ENCODE peak calls at places on chromosomes 3 and 15, in six cellular contexts. Z is adrenal gland, N is sigmoid colon, S is MM.1S, L is mesenchymal stem cell, O is Panc1. G is an unnamed sample. For H3K4me1, the result is how much of the 10 kb centered on the place peaks cover.

GRCh38 chr15:68151277-68151676 is 53.9 kb downstream of the CALML4 start:
- DNase-seq in S (no peak), Z (no peak), N (no peak), L (peak), O (no peak), G (no peak)

GRCh38 chr15:36156855-36157521 is 422.4 kb upstream of the CDIN1 start:
- DNase-seq in N (peak), Z (no peak), S (no peak), O (no peak), L (peak), G (no peak)

GRCh38 chr15:74835312-74835823 is 7.6 kb downstream of the ULK3 start:
- DNase-seq in L (peak), O (no peak), N (no peak), S (peak), Z (peak), G (peak)

GRCh38 chr3:185822221-185822956 is 2.5 kb downstream of the IGF2BP2 start:
- DNase-seq in Z (no peak), L (peak), S (no peak), O (no peak), N (no peak), G (peak)

GRCh38 chr15:77634266-77634962 is 1.7 kb upstream of the LINGO1 start:
- DNase-seq in O (peak), Z (peak), N (peak), S (peak), L (peak), G (no peak)

GRCh38 chr3:146851665-146852064 is 246.5 kb upstream of the PLSCR5 start:
- DNase-seq in Z (no peak), S (no peak), L (no peak), N (no peak), O (no peak), G (no peak)

GRCh38 chr3:30355622-30356021 is 250.8 kb upstream of the TGFBR2 start:
- DNase-seq in O (no peak), Z (no peak), S (no peak), L (no peak), N (no peak), G (no peak)

GRCh38 chr3:149198611-149199010 is 23.0 kb downstream of the CP start:
- DNase-seq in Z (no peak), S (no peak), L (no peak), O (no peak), N (no peak), G (no peak)

GRCh38 chr3:45870099-45870498 is 16.2 kb upstream of the CCR9 start:
- DNase-seq in Z (no peak), O (no peak), N (no peak), S (peak), L (no peak), G (no peak)

GRCh38 chr15:74327756-74328155 is 39.7 kb downstream of the CYP11A1 start:
- DNase-seq in O (no peak), N (no peak), L (no peak), S (no peak), Z (no peak), G (no peak)

GRCh38 chr3:42728056-42728455 is 25.5 kb upstream of the HHATL start:
- DNase-seq in N (peak), Z (no peak), S (no peak), O (no peak), L (no peak), G (peak)

GRCh38 chr15:73075151-73075859 is 23.0 kb downstream of the NEO1 start:
- DNase-seq in S (no peak), L (no peak), O (no peak), N (no peak), Z (no peak), G (peak)

GRCh38 chr15:41735033-41735432 is 39.3 kb upstream of the MAPKBP1 start:
- DNase-seq in N (no peak), O (no peak), L (no peak), S (no peak), Z (no peak), G (no peak)

GRCh38 chr15:41732487-41732886 is 41.8 kb upstream of the MAPKBP1 start:
- DNase-seq in S (no peak), Z (no peak), L (no peak), N (no peak), O (no peak), G (no peak)

GRCh38 chr15:41730543-41730942 is 43.7 kb upstream of the MAPKBP1 start:
- DNase-seq in S (no peak), L (no peak), N (no peak), O (no peak), Z (no peak), G (no peak)

GRCh38 chr15:41734079-41734478 is 40.2 kb upstream of the MAPKBP1 start:
- DNase-seq in O (no peak), L (no peak), Z (peak), S (no peak), N (no peak), G (peak)
- H3K4me1 ChIP-seq in O (under half), L (under half), Z (under half), S (under half), N (under half), G (under half)

DNA sequence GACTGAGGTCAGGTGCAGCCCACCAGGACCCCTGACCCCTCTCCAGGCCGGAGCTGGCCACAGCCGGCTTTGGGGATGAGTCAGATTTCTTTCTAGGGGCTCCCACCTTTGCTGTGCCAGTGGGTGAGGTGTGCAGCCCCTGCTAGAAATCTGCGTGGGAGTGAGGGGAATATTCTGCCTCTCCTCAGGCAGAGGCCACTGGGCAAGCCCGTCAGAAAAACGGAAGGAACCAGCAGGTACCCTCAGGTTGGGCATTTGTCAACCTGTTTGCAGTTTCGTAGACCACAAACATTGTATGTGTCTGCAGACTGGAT is 1.8 kb downstream of the CTDSPL start:
- DNase-seq in S (no peak), O (no peak), L (no peak), N (no peak), Z (no peak), G (no peak)
- H3K4me3 ChIP-seq in S (no peak), O (peak), L (no peak), N (peak), Z (no peak), G (no peak)

DNA sequence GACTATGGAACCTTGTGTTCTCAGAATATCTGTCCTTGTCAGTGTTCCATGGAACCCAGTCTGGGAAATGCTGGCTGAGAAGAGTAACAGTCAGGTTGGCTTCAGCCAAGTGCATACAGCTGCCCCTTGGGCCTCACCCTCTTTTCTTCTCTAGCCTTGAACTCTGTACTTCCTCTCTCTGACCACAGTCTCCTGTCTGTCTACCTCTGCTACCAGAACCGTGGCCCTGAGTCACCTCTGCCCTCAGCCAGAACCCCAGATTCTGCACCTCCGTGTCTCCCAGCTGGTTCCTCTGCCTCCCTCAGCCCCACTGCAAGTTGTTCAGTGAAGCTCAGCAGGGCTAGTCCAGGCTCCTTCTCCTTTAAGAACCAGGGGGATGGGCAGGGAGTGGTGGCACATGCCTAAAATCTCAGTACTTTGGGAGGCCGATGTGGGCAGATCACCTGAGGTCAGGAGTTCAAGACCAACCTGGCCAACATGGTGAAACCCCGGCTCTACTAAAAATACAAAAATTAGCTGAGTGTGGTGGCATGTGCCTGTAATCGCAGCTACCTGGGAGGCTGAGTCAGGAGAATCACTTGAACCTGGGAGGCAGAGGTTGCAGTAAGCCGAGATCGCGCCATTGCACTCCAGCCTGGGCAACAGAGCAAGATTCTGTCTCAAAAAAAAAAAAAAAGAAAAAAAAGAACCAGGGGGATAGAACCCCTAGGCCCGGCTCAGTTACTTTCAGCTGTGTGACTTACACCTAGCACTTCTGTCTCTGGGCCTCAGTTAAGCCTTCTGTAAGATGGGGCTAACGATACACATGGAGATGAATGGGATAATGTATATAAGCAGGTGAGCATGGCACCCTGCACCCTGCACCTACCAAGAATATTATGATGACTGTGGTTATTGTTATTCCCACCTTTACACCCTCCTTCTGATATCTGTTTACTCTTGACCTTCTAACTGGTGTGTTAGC is 24.3 kb upstream of the TATDN2 start:
- DNase-seq in N (no peak), L (no peak), O (no peak), Z (no peak), S (peak), G (no peak)
- H3K4me1 ChIP-seq in N (under half), L (under half), O (under half), Z (under half), S (under half), G (under half)

GRCh38 chr3:32820971-32821685 is 3.3 kb downstream of the TRIM71 start:
- DNase-seq in S (no peak), N (no peak), L (no peak), O (no peak), Z (no peak), G (no peak)

GRCh38 chr3:32820430-32820829 is 2.6 kb downstream of the TRIM71 start:
- DNase-seq in S (no peak), L (no peak), N (no peak), Z (no peak), O (no peak), G (no peak)

GRCh38 chr3:32819581-32820348 is 2.0 kb downstream of the TRIM71 start:
- DNase-seq in L (no peak), S (no peak), Z (no peak), O (no peak), N (no peak), G (no peak)

GRCh38 chr3:32822609-32823498 is 5.1 kb downstream of the TRIM71 start:
- DNase-seq in O (no peak), L (no peak), Z (no peak), S (no peak), N (no peak), G (no peak)

DNA sequence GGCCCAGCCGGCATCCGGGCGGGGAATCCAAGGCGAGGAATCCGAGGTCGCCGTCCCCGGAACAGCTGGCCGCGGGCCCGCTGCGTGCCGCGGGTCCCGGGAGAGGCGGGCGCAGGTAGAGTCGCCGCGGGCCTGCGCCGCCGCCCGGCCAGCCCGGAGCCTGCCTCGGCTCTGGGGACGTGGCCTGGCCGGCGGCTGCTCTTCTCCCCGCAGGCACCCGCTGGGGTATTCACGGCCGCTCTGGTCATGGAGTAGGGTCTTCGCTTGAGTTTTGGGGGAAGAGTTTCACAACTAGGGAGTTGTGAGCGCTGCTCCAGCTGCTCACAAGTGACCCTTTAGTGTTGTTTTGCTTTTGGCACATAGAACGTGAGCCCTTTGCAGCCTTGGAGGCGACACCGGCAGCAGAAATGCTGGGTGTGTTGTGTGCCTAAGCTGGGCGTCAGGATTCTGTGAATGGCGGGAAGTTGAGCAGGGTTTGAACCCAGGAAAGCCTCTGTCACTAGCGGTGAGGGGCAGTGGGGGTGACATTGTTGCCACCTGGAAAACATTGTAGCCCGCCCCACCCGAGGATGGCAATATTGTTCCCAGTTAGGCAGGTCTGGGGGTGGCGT is 4.0 kb downstream of the TRIM71 start:
- DNase-seq in S (no peak), Z (peak), N (no peak), L (no peak), O (no peak), G (no peak)
- H3K4me3 ChIP-seq in S (no peak), Z (no peak), N (no peak), L (no peak), O (no peak), G (no peak)

DNA sequence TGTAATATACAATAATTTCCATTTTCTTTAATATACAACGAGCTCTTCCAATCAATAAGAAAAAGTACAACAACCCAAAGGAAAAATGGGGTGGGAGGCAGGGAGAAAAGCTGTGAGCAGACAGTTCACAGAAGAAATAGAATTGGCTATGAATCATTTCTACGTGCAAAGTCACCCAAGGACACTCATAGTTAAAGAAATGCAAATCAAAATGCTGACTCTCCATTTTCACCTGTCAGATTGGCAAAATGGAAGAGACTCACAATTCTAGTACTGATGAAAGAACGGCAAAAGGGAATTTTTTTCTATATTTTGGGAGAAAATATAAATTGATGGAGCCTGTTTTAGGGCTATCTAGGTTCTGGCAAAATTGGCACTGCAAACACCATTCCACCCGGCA is 116.3 kb upstream of the MEF2A start:
- DNase-seq in S (no peak), L (no peak), N (no peak), O (no peak), Z (no peak), G (no peak)
- H3K4me1 ChIP-seq in S (under half), L (under half), N (under half), O (under half), Z (under half), G (under half)

G was measured in SJSA1.